ENCODE peak calls at places on chromosomes 6 and 20, in seven cellular contexts. I is WTC11, D is K562, R is GM12878, Q is H1, A is HCT116, E is HepG2. M is an unnamed sample.

GRCh38 chr6:54970337-54970736 is 123.8 kb downstream of the FAM83B start:
- DNase-seq in I (no peak), D (no peak), R (no peak), Q (no peak), A (peak; percentile 94), E (no peak), M (no peak)

GRCh38 chr6:39426057-39426592 is 103.6 kb upstream of the KCNK16 start:
- DNase-seq in I (no peak), D (no peak), R (no peak), Q (no peak), A (no peak), E (no peak), M (no peak)

GRCh38 chr20:30811896-30812671 is 445.4 kb upstream of the DEFB115 start:
- DNase-seq in I (peak; percentile 75), D (peak; percentile 78), R (peak; percentile 20), Q (no peak), A (no peak), E (no peak), M (peak; percentile 14)

GRCh38 chr20:46088409-46089075 is 1.2 kb downstream of the NCOA5 start:
- DNase-seq in I (no peak), D (no peak), R (no peak), Q (no peak), A (no peak), E (peak; percentile 63), M (peak; percentile 16)

GRCh38 chr6:132065556-132065955 is 114.4 kb upstream of the CCN2 start:
- DNase-seq in I (no peak), D (no peak), R (no peak), Q (no peak), A (no peak), E (no peak), M (no peak)

GRCh38 chr6:147081210-147081609 is 123.0 kb upstream of the STXBP5 start:
- DNase-seq in I (no peak), D (no peak), R (no peak), Q (no peak), A (peak; percentile 28), E (no peak), M (no peak)

GRCh38 chr20:39676857-39677351 is 714.8 kb downstream of the DHX35 start:
- DNase-seq in I (no peak), D (no peak), R (no peak), Q (no peak), A (no peak), E (no peak), M (peak; percentile 16)

GRCh38 chr6:74343804-74344203 is 647.8 kb downstream of the CD109 start:
- DNase-seq in I (no peak), D (no peak), R (no peak), Q (no peak), A (peak; percentile 4), E (peak; percentile 4), M (no peak)

GRCh38 chr20:63223826-63224207 is 7.9 kb upstream of the YTHDF1 start:
- DNase-seq in I (no peak), D (no peak), R (no peak), Q (no peak), A (no peak), E (no peak), M (no peak)

GRCh38 chr20:20594171-20594530 is 118.3 kb downstream of the RALGAPA2 start:
- DNase-seq in I (no peak), D (no peak), R (no peak), Q (no peak), A (no peak), E (peak; percentile 39), M (no peak)

GRCh38 chr6:79422666-79423065 is 114.6 kb downstream of the LCA5 start:
- DNase-seq in I (no peak), D (no peak), R (no peak), Q (no peak), A (no peak), E (no peak), M (no peak)

GRCh38 chr6:81838031-81838430 is 85.5 kb upstream of the TENT5A start:
- DNase-seq in I (no peak), D (no peak), R (no peak), Q (no peak), A (no peak), E (peak; percentile 67), M (no peak)

GRCh38 chr20:42635699-42636411 is 553.9 kb downstream of the PTPRT start:
- DNase-seq in I (no peak), D (no peak), R (no peak), Q (no peak), A (no peak), E (no peak), M (no peak)

GRCh38 chr20:3734111-3734843 is 1.8 kb downstream of the HSPA12B start:
- DNase-seq in I (no peak), D (peak; percentile 34), R (no peak), Q (no peak), A (no peak), E (no peak), M (no peak)

GRCh38 chr6:73152556-73152955 is 72.7 kb downstream of the KHDC1L start:
- DNase-seq in I (no peak), D (no peak), R (no peak), Q (no peak), A (no peak), E (no peak), M (no peak)
- TF ChIP-seq SP1 in I (no peak), D (no peak), R (no peak), Q (no peak), A (no peak), E (no peak), M (no peak)

GRCh38 chr6:3271756-3272155 is 13.0 kb downstream of the PSMG4 start:
- DNase-seq in I (no peak), D (no peak), R (no peak), Q (no peak), A (no peak), E (no peak), M (no peak)

GRCh38 chr6:3267162-3267561 is 8.4 kb downstream of the PSMG4 start:
- DNase-seq in I (no peak), D (no peak), R (no peak), Q (no peak), A (no peak), E (no peak), M (no peak)

GRCh38 chr6:3270258-3270657 is 11.5 kb downstream of the PSMG4 start:
- DNase-seq in I (no peak), D (no peak), R (no peak), Q (no peak), A (no peak), E (no peak), M (no peak)

GRCh38 chr6:3268680-3269079 is 9.9 kb downstream of the PSMG4 start:
- DNase-seq in I (no peak), D (no peak), R (no peak), Q (no peak), A (no peak), E (no peak), M (no peak)

GRCh38 chr6:3269412-3269975 is 10.7 kb downstream of the PSMG4 start:
- DNase-seq in I (no peak), D (no peak), R (no peak), Q (no peak), A (no peak), E (no peak), M (no peak)
- TF ChIP-seq SP1 in I (no peak), D (no peak), R (no peak), Q (no peak), A (no peak), E (no peak), M (no peak)

GRCh38 chr20:5116875-5117274 is 2.9 kb downstream of the PCNA start:
- DNase-seq in I (no peak), D (no peak), R (no peak), Q (no peak), A (no peak), E (no peak), M (no peak)

GRCh38 chr20:5120189-5120484 is 379 bp upstream of the PCNA start:
- DNase-seq in I (no peak), D (no peak), R (no peak), Q (no peak), A (no peak), E (no peak), M (no peak)

GRCh38 chr20:5119143-5119434 is 669 bp downstream of the PCNA start:
- DNase-seq in I (no peak), D (no peak), R (no peak), Q (no peak), A (no peak), E (no peak), M (no peak)

GRCh38 chr20:5119435-5120188 is at the start of gene PCNA:
- DNase-seq in I (peak; percentile 96), D (peak; percentile 88), R (peak; percentile 90), Q (peak; percentile 93), A (peak; percentile 92), E (peak; percentile 100), M (peak; percentile 90)

GRCh38 chr20:5118220-5119142 is 1.3 kb downstream of the PCNA start:
- DNase-seq in I (no peak), D (no peak), R (no peak), Q (no peak), A (no peak), E (no peak), M (no peak)
- TF ChIP-seq SP1 in I (no peak), D (no peak), R (no peak), Q (no peak), A (no peak), E (no peak), M (no peak)

GRCh38 chr6:3478341-3478740 is 21.5 kb upstream of the SLC22A23 start:
- DNase-seq in I (no peak), D (no peak), R (no peak), Q (no peak), A (no peak), E (no peak), M (no peak)

GRCh38 chr6:3471286-3471685 is 14.4 kb upstream of the SLC22A23 start:
- DNase-seq in I (no peak), D (no peak), R (no peak), Q (no peak), A (no peak), E (no peak), M (no peak)

GRCh38 chr6:3468585-3468984 is 11.7 kb upstream of the SLC22A23 start:
- DNase-seq in I (no peak), D (no peak), R (no peak), Q (no peak), A (no peak), E (no peak), M (no peak)

GRCh38 chr6:3471711-3472110 is 14.9 kb upstream of the SLC22A23 start:
- DNase-seq in I (no peak), D (no peak), R (no peak), Q (no peak), A (no peak), E (no peak), M (no peak)

DNA sequence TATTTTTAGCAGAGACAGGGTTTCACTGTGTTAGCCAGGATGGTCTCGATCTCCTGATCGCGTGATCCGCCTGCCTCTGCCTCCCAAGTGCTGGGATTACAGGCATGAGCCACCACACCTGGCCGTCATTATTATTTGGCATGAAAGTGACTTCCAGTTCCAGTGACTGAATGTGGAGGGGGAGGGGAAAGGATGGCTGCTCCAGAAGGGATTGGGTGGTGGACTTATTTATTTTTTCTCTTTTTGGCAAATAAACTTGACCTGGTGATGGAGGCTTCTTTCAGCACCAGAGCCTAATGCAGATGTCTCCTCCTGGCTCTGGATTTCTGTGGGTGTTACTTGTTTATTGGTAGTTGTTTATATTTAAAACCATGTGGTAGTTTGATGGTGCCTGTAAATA is 16.9 kb upstream of the SLC22A23 start:
- DNase-seq in I (no peak), D (no peak), R (no peak), Q (no peak), A (no peak), E (no peak), M (no peak)
- TF ChIP-seq SP1 in I (no peak), D (no peak), R (no peak), Q (no peak), A (no peak), E (no peak), M (no peak)

M was measured in HEK293T.